ENCODE peak calls at places on chromosome 4, in seven cellular contexts. V, A, I, H, C, O and T are unnamed samples.

GRCh38 chr4:37383579-37384229 is 139.2 kb downstream of the NWD2 start:
- DNase-seq in V (peak), A (no peak), I (no peak), H (no peak), C (no peak), O (no peak), T (no peak)

GRCh38 chr4:182589100-182589499 is 328.1 kb downstream of the DCTD start:
- DNase-seq in V (no peak), A (no peak), I (no peak), H (no peak), C (no peak), O (no peak), T (no peak)

GRCh38 chr4:25439913-25440477 is 62.9 kb downstream of the ANAPC4 start:
- DNase-seq in V (peak), A (peak), I (peak), H (no peak), C (no peak), O (peak), T (no peak)

GRCh38 chr4:155033604-155034003 is 174.8 kb upstream of the NPY2R start:
- DNase-seq in V (no peak), A (no peak), I (no peak), H (no peak), C (no peak), O (no peak), T (no peak)

GRCh38 chr4:76305971-76306881 is at the start of gene STBD1:
- DNase-seq in V (peak), A (peak), I (no peak), H (peak), C (no peak), O (peak), T (no peak)

GRCh38 chr4:175833574-175834350 is 21.7 kb upstream of the GPM6A start:
- DNase-seq in V (no peak), A (no peak), I (no peak), H (no peak), C (no peak), O (no peak), T (no peak)

GRCh38 chr4:66972087-66972486 is 573.2 kb downstream of the CENPC start:
- DNase-seq in V (no peak), A (no peak), I (no peak), H (no peak), C (no peak), O (no peak), T (no peak)

GRCh38 chr4:53586121-53586816 is 5.0 kb downstream of the LNX1 start:
- DNase-seq in V (no peak), A (no peak), I (no peak), H (no peak), C (no peak), O (no peak), T (no peak)

GRCh38 chr4:1874207-1874606 is 3.0 kb downstream of the NSD2 start:
- DNase-seq in V (no peak), A (no peak), I (no peak), H (no peak), C (no peak), O (no peak), T (no peak)

GRCh38 chr4:187478292-187479205 is 517.0 kb upstream of the ZFP42 start:
- DNase-seq in V (no peak), A (no peak), I (no peak), H (no peak), C (no peak), O (no peak), T (no peak)

GRCh38 chr4:122716825-122717448 is 15.6 kb upstream of the BBS12 start:
- DNase-seq in V (peak), A (peak), I (peak), H (peak), C (peak), O (peak), T (peak)

GRCh38 chr4:18166925-18167324 is 145.4 kb upstream of the LCORL start:
- DNase-seq in V (no peak), A (no peak), I (no peak), H (no peak), C (no peak), O (no peak), T (no peak)

GRCh38 chr4:165738571-165738970 is 134.5 kb upstream of the TLL1 start:
- DNase-seq in V (no peak), A (no peak), I (no peak), H (no peak), C (no peak), O (no peak), T (no peak)

GRCh38 chr4:77104405-77105292 is 28.9 kb upstream of the CCNI start:
- DNase-seq in V (peak), A (no peak), I (peak), H (no peak), C (peak), O (no peak), T (no peak)

GRCh38 chr4:105966046-105966445 is 70.8 kb downstream of the NPNT start:
- DNase-seq in V (no peak), A (no peak), I (no peak), H (no peak), C (no peak), O (no peak), T (no peak)

GRCh38 chr4:149793459-149793858 is 22.2 kb downstream of the IQCM start:
- DNase-seq in V (no peak), A (no peak), I (no peak), H (no peak), C (no peak), O (no peak), T (no peak)

GRCh38 chr4:108830509-108831244 is 67.8 kb upstream of the ETNPPL start:
- DNase-seq in V (no peak), A (no peak), I (peak), H (no peak), C (no peak), O (no peak), T (no peak)

GRCh38 chr4:40289366-40290188 is 45.6 kb upstream of the CHRNA9 start:
- DNase-seq in V (peak), A (no peak), I (no peak), H (no peak), C (no peak), O (no peak), T (no peak)

GRCh38 chr4:13542577-13543042 is 1.7 kb downstream of the NKX3-2 start:
- DNase-seq in V (no peak), A (no peak), I (no peak), H (no peak), C (no peak), O (no peak), T (no peak)

GRCh38 chr4:2962614-2963184 is 507 bp downstream of the NOP14 start:
- DNase-seq in V (peak), A (no peak), I (no peak), H (no peak), C (no peak), O (no peak), T (no peak)

GRCh38 chr4:176781739-176782100 is 11.0 kb downstream of the VEGFC start:
- DNase-seq in V (no peak), A (no peak), I (no peak), H (no peak), C (no peak), O (no peak), T (no peak)

GRCh38 chr4:136680271-136680670 is 852.0 kb downstream of the PCDH18 start:
- DNase-seq in V (no peak), A (no peak), I (no peak), H (no peak), C (no peak), O (no peak), T (no peak)